ENCODE peak calls at places on chromosomes 11 and 22, in four cellular contexts. B, C, A and E are unnamed samples.
A peak's percentile ranks its signal among the peaks of the same experiment; 100 is the strongest.

GRCh38 chr11:3916962-3917361 is 61.5 kb downstream of the STIM1 start:
- DNase-seq in A (no peak), C (no peak), B (no peak), E (no peak)

GRCh38 chr22:46214149-46214548 is 35.9 kb downstream of the CDPF1 start:
- DNase-seq in A (no peak), B (no peak), C (no peak), E (no peak)

GRCh38 chr11:104799251-104799650 is 99.0 kb downstream of the CASP12 start:
- DNase-seq in A (no peak), B (no peak), C (no peak), E (no peak)

GRCh38 chr11:69216609-69217008 is 60.9 kb downstream of the SMIM38 start:
- DNase-seq in B (no peak), A (no peak), C (peak; percentile 23), E (no peak)

GRCh38 chr22:22397292-22397870 is 111.2 kb downstream of the ZNF280B start:
- DNase-seq in A (peak; percentile 62), C (no peak), B (no peak), E (peak; percentile 70)

GRCh38 chr11:65219930-65220213 is 38.1 kb downstream of the CAPN1 start:
- DNase-seq in B (no peak), C (no peak), A (peak; percentile 63), E (peak; percentile 57)

GRCh38 chr11:111322534-111322933 is 24.2 kb downstream of the POU2AF3 start:
- DNase-seq in A (no peak), C (no peak), B (no peak), E (no peak)

GRCh38 chr11:116792869-116793475 is 1.3 kb upstream of the APOA5 start:
- DNase-seq in A (peak; percentile 70), C (no peak), B (no peak), E (peak; percentile 79)

GRCh38 chr11:131770801-131771200 is 400.4 kb downstream of the NTM start:
- DNase-seq in C (no peak), A (peak; percentile 32), B (no peak), E (no peak)

GRCh38 chr11:133531971-133532651 is at the start of gene OPCML:
- DNase-seq in A (no peak), B (no peak), C (peak; percentile 60), E (no peak)

GRCh38 chr22:25172153-25172552 is 27.5 kb upstream of the CRYBB3 start:
- DNase-seq in A (no peak), B (peak; percentile 46), C (no peak), E (no peak)

GRCh38 chr11:96134622-96135021 is 208.4 kb downstream of the MAML2 start:
- DNase-seq in C (no peak), B (no peak), A (no peak), E (no peak)

GRCh38 chr22:37032535-37033460 is 13.3 kb downstream of the MPST start:
- DNase-seq in C (peak; percentile 50), B (peak; percentile 76), A (peak; percentile 85), E (no peak)

GRCh38 chr22:49917997-49918910 is at the start of the genes ALG12 and CRELD2:
- DNase-seq in B (peak; percentile 99), A (peak; percentile 94), C (peak; percentile 96), E (peak; percentile 95)

GRCh38 chr11:132312616-132313210 is 942.3 kb downstream of the NTM start:
- DNase-seq in C (no peak), B (no peak), A (peak; percentile 33), E (peak; percentile 31)

GRCh38 chr11:67448220-67448609 is 4.3 kb downstream of the GPR152 start:
- DNase-seq in B (no peak), A (no peak), C (no peak), E (no peak)

GRCh38 chr11:16739326-16739875 is 954 bp downstream of the C11orf58 start:
- DNase-seq in C (no peak), A (peak; percentile 29), B (no peak), E (no peak)

GRCh38 chr22:38038426-38038825 is 18.8 kb upstream of the PICK1 start:
- DNase-seq in A (no peak), C (no peak), B (no peak), E (no peak)

GRCh38 chr22:23236440-23237139 is 56.3 kb downstream of the BCR start:
- DNase-seq in C (no peak), A (no peak), B (peak; percentile 28), E (no peak)

GRCh38 chr11:75873417-75874148 is 58.6 kb downstream of the UVRAG start:
- DNase-seq in C (no peak), B (no peak), A (peak; percentile 23), E (no peak)

GRCh38 chr11:13535819-13536218 is 40.0 kb upstream of the PTH start:
- DNase-seq in C (no peak), B (no peak), A (no peak), E (no peak)

GRCh38 chr11:72343159-72343756 is 91.1 kb downstream of the CLPB start:
- DNase-seq in C (no peak), B (no peak), A (no peak), E (no peak)

GRCh38 chr11:73965076-73965763 is 14.4 kb downstream of the DNAJB13 start:
- DNase-seq in C (no peak), B (peak; percentile 46), A (peak; percentile 31), E (no peak)

GRCh38 chr11:17230867-17231851 is 23.4 kb upstream of the PIK3C2A start:
- DNase-seq in A (no peak), C (no peak), B (no peak), E (no peak)

GRCh38 chr11:117950320-117950719 is 21.1 kb upstream of the TMPRSS13 start:
- DNase-seq in B (no peak), A (no peak), C (peak; percentile 22), E (peak; percentile 1)

GRCh38 chr11:122205036-122205435 is 89.0 kb upstream of the BLID start:
- DNase-seq in A (peak; percentile 55), B (no peak), C (no peak), E (no peak)

GRCh38 chr22:24432059-24432853 is 4.9 kb downstream of the ADORA2A start:
- DNase-seq in C (no peak), B (peak; percentile 77), A (peak; percentile 83), E (no peak)

GRCh38 chr11:364991-365390 is 4.3 kb upstream of the B4GALNT4 start:
- DNase-seq in B (no peak), C (no peak), A (no peak), E (no peak)

GRCh38 chr11:73287400-73288101 is 15.4 kb downstream of the P2RY6 start:
- DNase-seq in B (no peak), C (no peak), A (no peak), E (no peak)

GRCh38 chr22:43528601-43529360 is 117.0 kb downstream of the MPPED1 start:
- DNase-seq in B (no peak), C (no peak), A (no peak), E (no peak)

GRCh38 chr11:47154738-47155570 is 21.7 kb downstream of the ARFGAP2 start:
- DNase-seq in C (no peak), B (no peak), A (no peak), E (no peak)

GRCh38 chr11:73381589-73381988 is 5.4 kb downstream of the RELT start:
- DNase-seq in A (no peak), C (no peak), B (peak; percentile 65), E (no peak)

GRCh38 chr11:21556936-21557335 is 635.9 kb upstream of the ANO5 start:
- DNase-seq in C (no peak), A (no peak), B (no peak), E (no peak)

GRCh38 chr22:19097518-19097917 is 24.7 kb downstream of the DGCR2 start:
- DNase-seq in C (no peak), B (no peak), A (no peak), E (no peak)

GRCh38 chr11:69192282-69192681 is 36.5 kb downstream of the SMIM38 start:
- DNase-seq in B (no peak), C (no peak), A (no peak), E (no peak)

DNA sequence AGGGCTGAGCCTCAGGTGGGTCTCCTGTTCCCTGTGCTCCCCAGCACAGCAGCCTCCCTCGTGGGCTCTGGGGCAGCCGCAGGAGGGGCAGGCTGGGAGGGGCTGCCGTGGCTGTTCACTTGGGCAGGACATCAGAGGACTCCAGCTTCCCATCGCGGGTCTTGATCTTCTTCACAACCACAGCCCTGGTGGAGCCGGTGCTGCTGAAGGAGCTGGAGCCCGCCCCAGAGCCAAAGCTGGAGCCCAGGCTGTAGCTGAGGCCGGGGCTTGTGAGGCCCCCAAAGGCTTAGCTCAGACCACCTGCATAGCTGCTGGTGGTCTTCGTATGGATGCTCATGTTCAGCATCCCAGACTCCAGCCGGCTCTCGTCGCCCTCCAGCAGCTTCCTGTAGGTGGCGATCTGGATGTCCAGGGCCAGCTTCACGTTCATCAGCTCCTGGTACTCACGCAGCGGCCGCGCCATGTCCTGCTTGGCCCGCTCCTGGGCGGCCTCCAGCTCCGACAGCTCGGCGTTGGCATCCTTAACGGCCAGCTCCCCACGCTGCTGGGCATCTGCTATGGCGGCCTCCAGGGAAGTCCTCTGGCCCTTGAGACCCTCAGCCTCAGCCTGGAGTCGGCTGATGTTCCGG is 126.1 kb downstream of the NECTIN1 start:
- DNase-seq in C (peak; percentile 69), A (no peak), B (no peak), E (no peak)
- TF ChIP-seq CTCF in C (peak; percentile 73), A (no peak), B (no peak), E (peak; percentile 29)

GRCh38 chr11:115462004-115462541 is 42.1 kb downstream of the CADM1 start:
- DNase-seq in B (no peak), A (no peak), C (no peak), E (no peak)
- TF ChIP-seq CTCF in B (no peak), A (no peak), C (no peak), E (no peak)

DNA sequence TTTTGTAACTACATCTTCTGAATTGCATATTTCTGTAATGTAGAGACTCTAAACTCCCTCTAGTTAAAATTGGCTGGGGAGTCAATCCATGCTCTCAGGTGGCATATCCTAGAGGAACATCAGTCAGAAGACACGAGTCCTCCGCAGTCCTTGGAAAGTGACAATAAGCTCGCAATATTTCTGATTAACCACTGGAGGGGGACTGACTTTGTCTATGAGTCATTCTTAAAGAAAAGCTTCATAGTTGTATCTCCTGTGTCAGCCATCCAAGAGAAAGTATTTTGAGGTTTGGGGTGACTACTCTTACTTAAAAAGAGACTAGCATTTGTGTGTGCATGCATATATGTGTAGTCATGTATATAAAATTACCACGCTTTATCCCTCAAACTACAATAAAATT is 60.2 kb downstream of the SLN start:
- DNase-seq in A (no peak), C (no peak), B (no peak), E (peak; percentile 1)
- TF ChIP-seq CTCF in A (no peak), C (no peak), B (no peak), E (peak; percentile 13)

GRCh38 chr11:62077136-62077535 is 46.7 kb upstream of the INCENP start:
- DNase-seq in B (no peak), A (peak; percentile 11), C (no peak), E (peak; percentile 28)

GRCh38 chr11:62087694-62088093 is 36.1 kb upstream of the INCENP start:
- DNase-seq in A (no peak), B (no peak), C (no peak), E (no peak)

GRCh38 chr11:62081378-62082291 is 42.2 kb upstream of the INCENP start:
- DNase-seq in A (peak; percentile 81), B (peak; percentile 83), C (peak; percentile 95), E (peak; percentile 58)

GRCh38 chr11:62082292-62082657 is 41.5 kb upstream of the INCENP start:
- DNase-seq in C (no peak), B (no peak), A (no peak), E (no peak)
- TF ChIP-seq CTCF in C (no peak), B (no peak), A (no peak), E (peak; percentile 56)